ENCODE peak calls at places on chromosomes 5 and 9, in four cellular contexts. V is SJSA1, U is uterus, B is breast epithelium. E is an unnamed sample. For H3K4me1, the result is how much of the 10 kb centered on the place peaks cover.

GRCh38 chr5:150401076-150401375 is 11.7 kb downstream of the CD74 start:
- DNase-seq in V (no peak), U (no peak), B (no peak), E (no peak)

GRCh38 chr9:124215956-124216355 is 41.8 kb upstream of the NEK6 start:
- DNase-seq in V (no peak), U (no peak), B (no peak), E (no peak)

GRCh38 chr5:33375900-33376299 is 64.9 kb upstream of the TARS1 start:
- DNase-seq in V (no peak), U (no peak), B (no peak), E (no peak)

GRCh38 chr9:112112941-112113399 is 62.1 kb downstream of the SUSD1 start:
- DNase-seq in V (no peak), U (no peak), B (no peak), E (peak)

GRCh38 chr5:133482033-133482432 is 130.3 kb downstream of the FSTL4 start:
- DNase-seq in V (no peak), U (no peak), B (no peak), E (no peak)

GRCh38 chr5:172107606-172108005 is 80.4 kb downstream of the STK10 start:
- DNase-seq in V (no peak), U (no peak), B (no peak), E (peak)

GRCh38 chr5:117615226-117615625 is 1040.6 kb upstream of the SEMA6A start:
- DNase-seq in V (no peak), U (no peak), B (no peak), E (no peak)

GRCh38 chr5:124973613-124974130 is 227.2 kb upstream of the ZNF608 start:
- DNase-seq in V (no peak), U (no peak), B (no peak), E (no peak)

GRCh38 chr5:115555084-115555633 is 10.6 kb upstream of the FEM1C start:
- DNase-seq in V (no peak), U (no peak), B (no peak), E (no peak)

GRCh38 chr9:124854161-124854560 is 901 bp downstream of the WDR38 start:
- DNase-seq in V (no peak), U (no peak), B (no peak), E (no peak)

GRCh38 chr5:115170924-115171510 is 1.3 kb upstream of the TRIM36 start:
- DNase-seq in V (no peak), U (no peak), B (no peak), E (no peak)

GRCh38 chr5:148796931-148797330 is 29.5 kb upstream of the ADRB2 start:
- DNase-seq in V (no peak), U (no peak), B (no peak), E (no peak)

GRCh38 chr5:37533851-37534250 is 154.7 kb downstream of the WDR70 start:
- DNase-seq in V (no peak), U (no peak), B (no peak), E (no peak)

GRCh38 chr9:127539259-127539981 is 72.7 kb upstream of the STXBP1 start:
- DNase-seq in V (no peak), U (no peak), B (no peak), E (no peak)

GRCh38 chr9:106820866-106821265 is 42.1 kb upstream of the ZNF462 start:
- DNase-seq in V (no peak), U (no peak), B (no peak), E (no peak)

GRCh38 chr5:78972654-78973428 is 12.3 kb downstream of the ARSB start:
- DNase-seq in V (no peak), U (peak), B (no peak), E (no peak)

GRCh38 chr5:78971998-78972397 is 13.1 kb downstream of the ARSB start:
- DNase-seq in V (no peak), U (no peak), B (no peak), E (no peak)

GRCh38 chr5:78979117-78979742 is 5.9 kb downstream of the ARSB start:
- DNase-seq in V (no peak), U (no peak), B (no peak), E (no peak)

GRCh38 chr5:78974011-78974410 is 11.1 kb downstream of the ARSB start:
- DNase-seq in V (no peak), U (no peak), B (no peak), E (peak)

DNA sequence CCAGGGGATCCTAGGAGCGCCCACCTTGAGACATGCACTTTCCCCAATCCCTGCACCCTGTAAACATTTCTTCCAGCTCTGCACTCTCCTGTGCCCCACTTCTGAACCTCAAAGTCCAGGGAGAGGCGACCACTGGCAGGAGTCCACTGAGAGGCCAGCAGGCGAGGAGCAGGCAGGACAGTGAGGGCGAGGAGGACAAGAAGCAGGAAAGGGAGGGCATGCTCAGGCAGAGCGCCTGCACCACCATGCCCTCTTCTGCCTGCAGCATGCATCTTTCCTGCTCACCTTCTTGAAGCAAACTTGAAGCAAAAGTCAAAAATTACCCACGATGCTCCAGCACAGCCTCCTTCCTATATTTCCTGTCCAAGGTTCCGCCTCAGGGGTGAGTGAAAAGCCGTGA is 10.1 kb downstream of the ARSB start:
- DNase-seq in V (no peak), U (no peak), B (no peak), E (no peak)
- H3K4me1 ChIP-seq in V (under half), U (under half), B (under half), E (under half)

GRCh38 chr9:128903871-128904371 is 16.9 kb upstream of the PHYHD1 start:
- DNase-seq in V (peak), U (no peak), B (no peak), E (peak)
- H3K27ac ChIP-seq in V (peak), U (peak), B (peak), E (peak)

DNA sequence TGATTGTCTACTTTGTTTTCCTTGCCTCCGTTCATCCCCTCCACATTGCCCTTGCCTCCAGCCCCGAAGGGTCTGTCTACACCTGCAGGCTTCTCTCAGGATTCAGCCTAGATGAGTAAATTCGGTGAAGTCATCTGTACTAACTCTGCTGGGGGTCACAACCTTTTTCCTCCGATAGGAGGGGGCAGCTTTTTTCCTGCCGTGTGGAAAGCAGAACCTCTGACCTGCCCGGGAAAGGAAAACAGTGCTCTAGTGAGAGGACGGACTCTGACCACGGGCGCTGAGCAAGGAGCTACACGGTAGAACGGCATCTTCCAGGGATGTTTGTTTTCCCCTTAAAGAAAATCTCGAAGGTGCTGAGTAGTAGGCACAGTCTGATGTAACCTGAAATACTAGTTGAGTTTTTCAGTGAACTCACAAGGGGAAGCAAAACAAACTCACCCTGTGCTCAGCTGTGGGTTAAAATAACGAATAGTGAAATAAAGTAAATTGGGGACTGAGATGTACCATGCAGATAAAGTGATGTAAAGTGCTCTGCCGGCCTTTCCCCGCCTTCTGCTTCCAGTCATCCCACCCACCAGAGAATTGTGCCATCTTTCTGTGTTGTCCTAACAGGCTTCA is 281.8 kb downstream of the AOPEP start:
- DNase-seq in V (no peak), U (no peak), B (no peak), E (no peak)
- H3K4me1 ChIP-seq in V (under half), U (under half), B (under half), E (under half)

GRCh38 chr9:87801013-87801412 is 75.1 kb downstream of the CTSL start:
- DNase-seq in V (no peak), U (no peak), B (no peak), E (no peak)
- H3K27ac ChIP-seq in V (no peak), U (no peak), B (no peak), E (no peak)

DNA sequence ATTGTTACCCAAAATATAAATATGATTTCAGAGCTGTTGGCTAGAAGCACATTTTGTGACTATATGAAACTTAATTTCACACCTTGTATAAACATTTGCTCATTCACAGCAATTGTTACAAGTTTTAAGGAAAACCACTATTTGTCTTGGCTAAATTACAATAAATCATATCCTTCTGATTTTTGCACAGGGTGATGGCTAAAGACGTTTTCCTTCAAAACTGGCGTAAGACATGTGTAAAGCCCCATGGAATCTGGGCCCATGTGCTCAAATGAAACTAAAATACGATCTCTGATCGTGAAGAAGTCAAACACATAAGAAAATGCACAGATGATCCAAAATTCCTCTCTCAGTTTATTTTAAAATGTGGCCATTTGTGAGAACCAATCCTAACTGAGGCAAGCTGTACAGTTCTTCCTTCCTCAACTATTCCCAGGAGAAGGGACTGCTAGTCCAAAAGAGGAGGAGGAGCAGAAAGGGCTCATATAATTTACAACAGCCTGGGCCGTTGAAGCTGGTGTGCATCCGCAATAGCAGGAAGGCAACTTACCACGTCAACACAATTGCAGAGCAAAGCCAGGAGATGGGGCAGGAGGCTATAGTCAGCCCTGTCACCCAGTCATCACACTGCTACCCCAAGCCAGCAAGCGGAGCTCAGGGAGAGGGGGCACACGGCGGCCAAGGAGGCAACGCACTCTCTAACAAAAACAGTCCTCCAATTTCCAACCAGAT is 98.4 kb downstream of the MED27 start:
- DNase-seq in V (no peak), U (no peak), B (no peak), E (no peak)
- H3K4me1 ChIP-seq in V (under half), U (under half), B (under half), E (under half)

GRCh38 chr5:134524219-134524825 is 1.1 kb upstream of the JADE2 start:
- DNase-seq in V (peak), U (peak), B (peak), E (peak)

GRCh38 chr5:134519989-134520388 is 5.5 kb upstream of the JADE2 start:
- DNase-seq in V (no peak), U (no peak), B (no peak), E (no peak)

GRCh38 chr5:134524826-134525686 is at the start of gene JADE2:
- DNase-seq in V (peak), U (peak), B (peak), E (peak)

GRCh38 chr5:134523543-134524136 is 1.8 kb upstream of the JADE2 start:
- DNase-seq in V (no peak), U (no peak), B (no peak), E (no peak)

DNA sequence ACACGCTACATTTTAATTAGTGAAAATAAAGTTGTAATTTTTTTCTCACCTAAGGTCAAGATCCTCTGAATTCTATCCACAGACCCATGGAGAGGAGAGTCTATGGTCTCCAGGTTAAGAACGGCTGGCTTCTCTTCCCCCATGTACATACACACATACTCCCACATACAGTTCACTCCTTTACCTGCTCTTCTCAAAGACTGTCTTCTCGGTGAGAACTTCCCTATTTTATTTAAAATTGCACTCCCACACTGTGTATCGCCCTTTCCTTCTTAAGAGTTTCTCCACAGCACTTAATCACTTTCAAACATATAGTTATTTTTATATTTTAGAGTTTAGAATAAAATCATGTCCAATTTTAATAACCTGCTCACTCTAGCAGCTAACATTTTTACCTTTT is 3.6 kb upstream of the JADE2 start:
- DNase-seq in V (no peak), U (no peak), B (no peak), E (no peak)
- H3K27ac ChIP-seq in V (no peak), U (no peak), B (no peak), E (no peak)

GRCh38 chr9:114451707-114452031 is 53.6 kb downstream of the WHRN start:
- DNase-seq in V (no peak), U (no peak), B (no peak), E (no peak)
- H3K4me1 ChIP-seq in V (under half), U (under half), B (under half), E (under half)

GRCh38 chr9:18105996-18106595 is 367.9 kb upstream of the ADAMTSL1 start:
- DNase-seq in V (no peak), U (no peak), B (no peak), E (no peak)
- H3K27ac ChIP-seq in V (no peak), U (no peak), B (no peak), E (no peak)

E was measured in SJCRH30.